ENCODE peak calls at places on chromosomes 2 and 18, in nine cellular contexts. One of them, this sample, is unnamed. For H3K4me1, the result is how much of the 10 kb centered on the place peaks cover.

GRCh38 chr2:79638410-79638809 is 125.6 kb downstream of the CTNNA2 start:
- DNase-seq in PC-9: no peak
- DNase-seq in PC-3: no peak
- DNase-seq in uterus: no peak
- DNase-seq in small intestine: no peak
- DNase-seq in ovary: no peak
- DNase-seq in GM23248: no peak
- DNase-seq in upper lobe of right lung: no peak
- DNase-seq in esophagus squamous epithelium: no peak
- DNase-seq in this sample: no peak

GRCh38 chr2:231709636-231709980 is 1.3 kb downstream of the PTMA start:
- DNase-seq in small intestine: peak
- DNase-seq in ovary: peak
- DNase-seq in PC-3: no peak
- DNase-seq in esophagus squamous epithelium: peak
- DNase-seq in GM23248: peak
- DNase-seq in upper lobe of right lung: peak
- DNase-seq in PC-9: peak
- DNase-seq in uterus: peak
- DNase-seq in this sample: peak

GRCh38 chr18:49890041-49890440 is 76.7 kb upstream of the ACAA2 start:
- DNase-seq in PC-3: no peak
- DNase-seq in ovary: no peak
- DNase-seq in esophagus squamous epithelium: no peak
- DNase-seq in upper lobe of right lung: peak
- DNase-seq in uterus: no peak
- DNase-seq in small intestine: no peak
- DNase-seq in PC-9: no peak
- DNase-seq in GM23248: no peak
- DNase-seq in this sample: no peak

GRCh38 chr2:75311521-75311920 is 112.2 kb upstream of the TACR1 start:
- DNase-seq in esophagus squamous epithelium: no peak
- DNase-seq in small intestine: no peak
- DNase-seq in uterus: no peak
- DNase-seq in ovary: no peak
- DNase-seq in PC-9: no peak
- DNase-seq in PC-3: peak
- DNase-seq in GM23248: no peak
- DNase-seq in upper lobe of right lung: no peak
- DNase-seq in this sample: no peak

GRCh38 chr2:162925595-162925994 is 87.0 kb upstream of the KCNH7 start:
- DNase-seq in PC-3: no peak
- DNase-seq in uterus: no peak
- DNase-seq in upper lobe of right lung: no peak
- DNase-seq in small intestine: no peak
- DNase-seq in esophagus squamous epithelium: no peak
- DNase-seq in PC-9: no peak
- DNase-seq in GM23248: no peak
- DNase-seq in ovary: no peak
- DNase-seq in this sample: no peak

GRCh38 chr2:163469561-163469962 is 266.2 kb downstream of the FIGN start:
- DNase-seq in small intestine: no peak
- DNase-seq in GM23248: peak
- DNase-seq in uterus: no peak
- DNase-seq in PC-9: no peak
- DNase-seq in ovary: no peak
- DNase-seq in PC-3: no peak
- DNase-seq in upper lobe of right lung: no peak
- DNase-seq in esophagus squamous epithelium: no peak
- DNase-seq in this sample: no peak

GRCh38 chr18:79246309-79247108 is 149.2 kb upstream of the NFATC1 start:
- DNase-seq in esophagus squamous epithelium: peak
- DNase-seq in GM23248: peak
- DNase-seq in PC-3: peak
- DNase-seq in small intestine: peak
- DNase-seq in uterus: peak
- DNase-seq in ovary: peak
- DNase-seq in PC-9: peak
- DNase-seq in upper lobe of right lung: peak
- DNase-seq in this sample: peak

GRCh38 chr2:234606906-234607305 is 110.0 kb upstream of the ARL4C start:
- DNase-seq in PC-9: no peak
- DNase-seq in PC-3: no peak
- DNase-seq in ovary: no peak
- DNase-seq in small intestine: no peak
- DNase-seq in esophagus squamous epithelium: no peak
- DNase-seq in upper lobe of right lung: no peak
- DNase-seq in GM23248: no peak
- DNase-seq in uterus: no peak
- DNase-seq in this sample: no peak

GRCh38 chr2:47520302-47520630 is 117.3 kb downstream of the MSH2 start:
- DNase-seq in upper lobe of right lung: no peak
- DNase-seq in esophagus squamous epithelium: no peak
- DNase-seq in GM23248: no peak
- DNase-seq in PC-9: no peak
- DNase-seq in PC-3: no peak
- DNase-seq in small intestine: no peak
- DNase-seq in ovary: no peak
- DNase-seq in uterus: no peak
- DNase-seq in this sample: no peak

GRCh38 chr2:70084973-70085710 is 2.1 kb upstream of the PCBP1 start:
- DNase-seq in upper lobe of right lung: no peak
- DNase-seq in uterus: no peak
- DNase-seq in ovary: peak
- DNase-seq in PC-3: peak
- DNase-seq in PC-9: peak
- DNase-seq in small intestine: peak
- DNase-seq in GM23248: no peak
- DNase-seq in esophagus squamous epithelium: no peak
- DNase-seq in this sample: peak

GRCh38 chr2:105114551-105114950 is 76.7 kb downstream of the MRPS9 start:
- DNase-seq in GM23248: peak
- DNase-seq in upper lobe of right lung: no peak
- DNase-seq in PC-9: no peak
- DNase-seq in ovary: no peak
- DNase-seq in small intestine: peak
- DNase-seq in esophagus squamous epithelium: no peak
- DNase-seq in PC-3: peak
- DNase-seq in uterus: no peak
- DNase-seq in this sample: no peak

GRCh38 chr2:65064728-65065552 is 8.7 kb downstream of the CEP68 start:
- DNase-seq in esophagus squamous epithelium: peak
- DNase-seq in small intestine: peak
- DNase-seq in ovary: peak
- DNase-seq in uterus: peak
- DNase-seq in PC-3: peak
- DNase-seq in GM23248: peak
- DNase-seq in upper lobe of right lung: peak
- DNase-seq in PC-9: peak
- DNase-seq in this sample: no peak

GRCh38 chr2:65069425-65069824 is 13.2 kb downstream of the CEP68 start:
- DNase-seq in ovary: no peak
- DNase-seq in small intestine: no peak
- DNase-seq in GM23248: no peak
- DNase-seq in PC-9: no peak
- DNase-seq in uterus: no peak
- DNase-seq in upper lobe of right lung: no peak
- DNase-seq in PC-3: no peak
- DNase-seq in esophagus squamous epithelium: no peak
- DNase-seq in this sample: no peak

GRCh38 chr2:65070856-65071255 is 14.6 kb downstream of the CEP68 start:
- DNase-seq in PC-9: no peak
- DNase-seq in GM23248: no peak
- DNase-seq in small intestine: no peak
- DNase-seq in upper lobe of right lung: no peak
- DNase-seq in ovary: no peak
- DNase-seq in uterus: no peak
- DNase-seq in esophagus squamous epithelium: no peak
- DNase-seq in PC-3: no peak
- DNase-seq in this sample: no peak

GRCh38 chr2:65070172-65070830 is 14.1 kb downstream of the CEP68 start:
- DNase-seq in small intestine: peak
- DNase-seq in GM23248: peak
- DNase-seq in PC-9: no peak
- DNase-seq in ovary: no peak
- DNase-seq in uterus: no peak
- DNase-seq in esophagus squamous epithelium: no peak
- DNase-seq in upper lobe of right lung: no peak
- DNase-seq in PC-3: peak
- DNase-seq in this sample: no peak

GRCh38 chr2:65067806-65068553 is 11.8 kb downstream of the CEP68 start:
- DNase-seq in small intestine: no peak
- DNase-seq in uterus: no peak
- DNase-seq in esophagus squamous epithelium: no peak
- DNase-seq in ovary: no peak
- DNase-seq in GM23248: no peak
- DNase-seq in PC-9: no peak
- DNase-seq in PC-3: no peak
- DNase-seq in upper lobe of right lung: no peak
- DNase-seq in this sample: no peak
- H3K4me1 ChIP-seq in small intestine: under half
- H3K4me1 ChIP-seq in uterus: under half
- H3K4me1 ChIP-seq in esophagus squamous epithelium: half or more
- H3K4me1 ChIP-seq in ovary: under half
- H3K4me1 ChIP-seq in GM23248: under half
- H3K4me1 ChIP-seq in PC-9: under half
- H3K4me1 ChIP-seq in PC-3: half or more
- H3K4me1 ChIP-seq in upper lobe of right lung: half or more
- H3K4me1 ChIP-seq in this sample: under half

DNA sequence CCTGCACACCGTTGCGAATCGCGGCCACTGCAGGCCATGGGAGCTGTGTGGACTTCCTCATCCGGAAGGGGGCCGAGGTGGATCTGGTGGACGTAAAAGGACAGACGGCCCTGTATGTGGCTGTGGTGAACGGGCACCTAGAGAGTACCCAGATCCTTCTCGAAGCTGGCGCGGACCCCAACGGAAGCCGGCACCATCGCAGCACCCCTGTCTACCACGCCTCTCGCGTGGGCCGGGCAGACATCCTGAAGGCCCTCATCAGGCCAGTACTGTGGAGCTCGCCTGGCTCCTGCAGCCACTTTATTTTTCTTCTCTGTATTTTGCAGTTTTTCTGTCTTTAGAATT is 9.0 kb downstream of the ASB1 start:
- DNase-seq in upper lobe of right lung: no peak
- DNase-seq in uterus: no peak
- DNase-seq in PC-9: no peak
- DNase-seq in esophagus squamous epithelium: no peak
- DNase-seq in PC-3: no peak
- DNase-seq in small intestine: no peak
- DNase-seq in GM23248: no peak
- DNase-seq in ovary: no peak
- DNase-seq in this sample: no peak
- H3K4me1 ChIP-seq in upper lobe of right lung: under half
- H3K4me1 ChIP-seq in uterus: under half
- H3K4me1 ChIP-seq in PC-9: under half
- H3K4me1 ChIP-seq in esophagus squamous epithelium: under half
- H3K4me1 ChIP-seq in PC-3: half or more
- H3K4me1 ChIP-seq in small intestine: under half
- H3K4me1 ChIP-seq in GM23248: half or more
- H3K4me1 ChIP-seq in ovary: under half
- H3K4me1 ChIP-seq in this sample: under half

GRCh38 chr2:102356381-102356712 is 751 bp downstream of the IL18R1 start:
- DNase-seq in uterus: no peak
- DNase-seq in ovary: no peak
- DNase-seq in GM23248: no peak
- DNase-seq in esophagus squamous epithelium: no peak
- DNase-seq in upper lobe of right lung: no peak
- DNase-seq in PC-9: no peak
- DNase-seq in PC-3: no peak
- DNase-seq in small intestine: no peak
- DNase-seq in this sample: no peak
- H3K4me1 ChIP-seq in uterus: under half
- H3K4me1 ChIP-seq in ovary: under half
- H3K4me1 ChIP-seq in GM23248: under half
- H3K4me1 ChIP-seq in esophagus squamous epithelium: under half
- H3K4me1 ChIP-seq in upper lobe of right lung: under half
- H3K4me1 ChIP-seq in PC-9: under half
- H3K4me1 ChIP-seq in PC-3: under half
- H3K4me1 ChIP-seq in small intestine: under half
- H3K4me1 ChIP-seq in this sample: under half

DNA sequence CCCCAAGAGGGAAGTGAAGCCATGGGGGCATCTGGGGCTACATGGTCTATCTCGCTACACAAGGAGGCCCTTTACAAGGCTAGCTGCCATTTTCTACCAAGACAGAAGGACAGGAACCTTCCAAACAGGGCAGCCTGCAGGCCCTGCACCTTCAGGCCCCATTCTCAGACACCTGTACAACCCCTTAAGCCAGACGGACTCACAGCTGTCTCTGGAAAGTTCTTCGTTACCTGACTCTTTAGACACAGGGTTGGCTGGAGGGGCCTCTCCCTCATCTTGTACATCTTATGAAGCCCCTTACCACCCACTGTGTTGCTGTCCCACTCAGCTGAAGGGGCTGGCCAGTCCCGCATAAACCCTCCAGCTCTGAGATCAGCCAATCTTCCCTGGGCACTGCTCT is 17.2 kb downstream of the TMEM127 start:
- DNase-seq in small intestine: no peak
- DNase-seq in upper lobe of right lung: no peak
- DNase-seq in esophagus squamous epithelium: no peak
- DNase-seq in GM23248: no peak
- DNase-seq in PC-9: no peak
- DNase-seq in ovary: no peak
- DNase-seq in uterus: no peak
- DNase-seq in PC-3: no peak
- DNase-seq in this sample: no peak
- H3K4me1 ChIP-seq in small intestine: under half
- H3K4me1 ChIP-seq in upper lobe of right lung: under half
- H3K4me1 ChIP-seq in esophagus squamous epithelium: half or more
- H3K4me1 ChIP-seq in GM23248: under half
- H3K4me1 ChIP-seq in PC-9: under half
- H3K4me1 ChIP-seq in ovary: under half
- H3K4me1 ChIP-seq in uterus: under half
- H3K4me1 ChIP-seq in PC-3: under half
- H3K4me1 ChIP-seq in this sample: under half

GRCh38 chr2:239951825-239952224 is 73.3 kb downstream of the NDUFA10 start:
- DNase-seq in upper lobe of right lung: no peak
- DNase-seq in uterus: no peak
- DNase-seq in ovary: peak
- DNase-seq in PC-9: no peak
- DNase-seq in GM23248: no peak
- DNase-seq in small intestine: peak
- DNase-seq in PC-3: no peak
- DNase-seq in esophagus squamous epithelium: no peak
- DNase-seq in this sample: no peak
- H3K4me1 ChIP-seq in upper lobe of right lung: under half
- H3K4me1 ChIP-seq in uterus: under half
- H3K4me1 ChIP-seq in ovary: under half
- H3K4me1 ChIP-seq in PC-9: under half
- H3K4me1 ChIP-seq in GM23248: under half
- H3K4me1 ChIP-seq in small intestine: under half
- H3K4me1 ChIP-seq in PC-3: under half
- H3K4me1 ChIP-seq in esophagus squamous epithelium: under half
- H3K4me1 ChIP-seq in this sample: under half

This sample was measured in mucosa of descending colon.